ENCODE peak calls at places on chromosomes 6 and 20, in five cellular contexts. P, W, V, O and L are unnamed samples.
A peak's percentile ranks its signal among the peaks of the same experiment; 100 is the strongest.

GRCh38 chr20:15346657-15347280 is 1009.4 kb upstream of the FLRT3 start:
- DNase-seq in V (no peak), O (no peak), W (no peak), P (no peak), L (no peak)

GRCh38 chr6:133505680-133506079 is 264.5 kb downstream of the EYA4 start:
- DNase-seq in V (no peak), P (no peak), O (no peak), W (no peak), L (no peak)

GRCh38 chr6:162123797-162124196 is 603.8 kb downstream of the PRKN start:
- DNase-seq in P (no peak), V (peak; percentile 18), W (no peak), O (peak; percentile 0), L (no peak)

GRCh38 chr20:32126919-32127318 is 17.4 kb downstream of the TM9SF4 start:
- DNase-seq in O (no peak), P (no peak), V (no peak), W (no peak), L (no peak)

GRCh38 chr6:149196091-149196490 is 121.4 kb upstream of the TAB2 start:
- DNase-seq in P (no peak), V (no peak), W (no peak), O (no peak), L (no peak)

GRCh38 chr6:35392773-35393672 is 50.7 kb downstream of the PPARD start:
- DNase-seq in W (no peak), P (no peak), V (no peak), O (no peak), L (no peak)

GRCh38 chr20:5710551-5710950 is 39.6 kb upstream of the SHLD1 start:
- DNase-seq in P (no peak), W (no peak), V (no peak), O (no peak), L (no peak)

GRCh38 chr6:98827295-98828159 is 6.8 kb upstream of the POU3F2 start:
- DNase-seq in O (no peak), P (no peak), W (no peak), V (no peak), L (peak; percentile 33)

GRCh38 chr6:42142118-42142835 is at the start of gene C6orf132:
- DNase-seq in P (no peak), W (no peak), O (peak; percentile 63), V (peak; percentile 86), L (peak; percentile 78)

GRCh38 chr6:143236151-143236788 is 175.6 kb downstream of the AIG1 start:
- DNase-seq in O (no peak), V (no peak), W (peak; percentile 72), P (no peak), L (peak; percentile 94)

GRCh38 chr20:61494763-61495595 is 242.9 kb downstream of the CDH4 start:
- DNase-seq in V (no peak), P (no peak), W (no peak), O (no peak), L (no peak)